ENCODE peak calls at places on chromosomes 12 and 14, in five cellular contexts. S is endodermal cell, C is left ventricle myocardium inferior, I is AG10803, D is colonic mucosa. R is an unnamed sample.

GRCh38 chr12:42552822-42553221 is 36.7 kb downstream of the PRICKLE1 start:
- DNase-seq in S (peak; percentile 81), C (no peak), I (no peak), D (no peak), R (no peak)

GRCh38 chr14:80427101-80427500 is 215.8 kb upstream of the DIO2 start:
- DNase-seq in S (no peak), C (no peak), I (peak; percentile 8), D (no peak), R (no peak)

GRCh38 chr14:68951051-68951797 is 27.9 kb downstream of the ACTN1 start:
- DNase-seq in S (no peak), C (peak; percentile 80), I (peak; percentile 95), D (peak; percentile 85), R (no peak)

GRCh38 chr12:58920956-58921861 is 905 bp upstream of the LRIG3 start:
- DNase-seq in S (no peak), C (no peak), I (no peak), D (peak; percentile 62), R (no peak)

GRCh38 chr14:106166650-106167204 is 640.3 kb downstream of the TMEM121 start:
- DNase-seq in S (no peak), C (no peak), I (no peak), D (no peak), R (no peak)

GRCh38 chr14:61940669-61941420 is 178.6 kb downstream of the SNAPC1 start:
- DNase-seq in S (no peak), C (no peak), I (no peak), D (no peak), R (no peak)

GRCh38 chr14:22375321-22375930 is 213.6 kb downstream of the DAD1 start:
- DNase-seq in S (no peak), C (no peak), I (peak; percentile 38), D (peak; percentile 40), R (peak; percentile 41)

GRCh38 chr14:53670701-53671100 is 285.9 kb downstream of the BMP4 start:
- DNase-seq in S (no peak), C (no peak), I (peak; percentile 44), D (no peak), R (no peak)

GRCh38 chr12:63013302-63013701 is 78.4 kb upstream of the PPM1H start:
- DNase-seq in S (no peak), C (no peak), I (no peak), D (no peak), R (no peak)

GRCh38 chr14:99698236-99698635 is 14.1 kb downstream of the CYP46A1 start:
- DNase-seq in S (no peak), C (no peak), I (no peak), D (no peak), R (no peak)

GRCh38 chr14:74902941-74903705 is 19.9 kb downstream of the RPS6KL1 start:
- DNase-seq in S (no peak), C (no peak), I (no peak), D (no peak), R (no peak)

GRCh38 chr14:35400707-35401421 is 3.7 kb downstream of the NFKBIA start:
- DNase-seq in S (peak; percentile 46), C (no peak), I (no peak), D (no peak), R (no peak)

GRCh38 chr12:87678453-87678852 is 350.7 kb downstream of the C12orf50 start:
- DNase-seq in S (no peak), C (no peak), I (peak; percentile 2), D (no peak), R (peak; percentile 23)

GRCh38 chr12:110367209-110367864 is 36.2 kb downstream of the ANAPC7 start:
- DNase-seq in S (no peak), C (no peak), I (no peak), D (no peak), R (no peak)

GRCh38 chr12:121748571-121749265 is 36.2 kb downstream of the TMEM120B start:
- DNase-seq in S (peak; percentile 91), C (no peak), I (peak; percentile 35), D (no peak), R (no peak)

GRCh38 chr12:68479832-68480291 is 130.8 kb upstream of the RAP1B start:
- DNase-seq in S (no peak), C (no peak), I (peak; percentile 27), D (no peak), R (no peak)

GRCh38 chr14:68691031-68691864 is 101.6 kb downstream of the ZFP36L1 start:
- DNase-seq in S (peak; percentile 82), C (no peak), I (no peak), D (no peak), R (no peak)

GRCh38 chr14:81344461-81345160 is 55.5 kb downstream of the STON2 start:
- DNase-seq in S (no peak), C (no peak), I (no peak), D (no peak), R (peak; percentile 93)

GRCh38 chr14:93005838-93006237 is 82.9 kb downstream of the CHGA start:
- DNase-seq in S (no peak), C (no peak), I (no peak), D (no peak), R (no peak)

GRCh38 chr12:95182868-95183415 is 34.3 kb downstream of the FGD6 start:
- DNase-seq in S (peak; percentile 52), C (no peak), I (peak; percentile 69), D (no peak), R (no peak)

GRCh38 chr12:47097276-47097896 is 17.6 kb upstream of the AMIGO2 start:
- DNase-seq in S (no peak), C (no peak), I (peak; percentile 41), D (no peak), R (peak; percentile 46)

GRCh38 chr12:9064815-9065606 is 50.7 kb downstream of the A2M start:
- DNase-seq in S (peak; percentile 99), C (peak; percentile 79), I (peak; percentile 39), D (peak; percentile 85), R (peak; percentile 85)

GRCh38 chr14:60242420-60242819 is 6.6 kb upstream of the PPM1A start:
- DNase-seq in S (no peak), C (no peak), I (no peak), D (no peak), R (no peak)

GRCh38 chr14:75450381-75451276 is 22.8 kb downstream of the JDP2 start:
- DNase-seq in S (peak; percentile 51), C (peak; percentile 54), I (no peak), D (peak; percentile 82), R (peak; percentile 89)

GRCh38 chr14:95520346-95520745 is 3.9 kb upstream of the SYNE3 start:
- DNase-seq in S (no peak), C (no peak), I (no peak), D (no peak), R (no peak)

GRCh38 chr14:86779416-86779815 is 1213.6 kb downstream of the GALC start:
- DNase-seq in S (no peak), C (no peak), I (peak; percentile 29), D (no peak), R (no peak)

GRCh38 chr12:58712981-58713380 is 207.3 kb downstream of the LRIG3 start:
- DNase-seq in S (no peak), C (no peak), I (no peak), D (no peak), R (no peak)

GRCh38 chr14:78104655-78105054 is 65.5 kb upstream of the NRXN3 start:
- DNase-seq in S (no peak), C (no peak), I (no peak), D (no peak), R (no peak)

GRCh38 chr12:41697161-41697560 is 447.5 kb downstream of the GXYLT1 start:
- DNase-seq in S (no peak), C (no peak), I (no peak), D (no peak), R (no peak)

GRCh38 chr12:13764748-13765147 is 216.7 kb downstream of the GRIN2B start:
- DNase-seq in S (no peak), C (no peak), I (no peak), D (no peak), R (no peak)

GRCh38 chr12:53938276-53939140 is at the start of gene HOXC13:
- DNase-seq in S (peak; percentile 99), C (no peak), I (peak; percentile 51), D (peak; percentile 38), R (peak; percentile 99)

GRCh38 chr12:8644345-8645248 is 18.0 kb downstream of the MFAP5 start:
- DNase-seq in S (peak; percentile 78), C (no peak), I (no peak), D (no peak), R (no peak)

GRCh38 chr14:90381999-90382451 is 14.8 kb upstream of the CALM1 start:
- DNase-seq in S (peak; percentile 81), C (no peak), I (no peak), D (peak; percentile 94), R (no peak)

GRCh38 chr14:31955941-31956579 is 121.0 kb upstream of the ARHGAP5 start:
- DNase-seq in S (no peak), C (no peak), I (no peak), D (no peak), R (no peak)

GRCh38 chr12:104805186-104805585 is 152.9 kb downstream of the SLC41A2 start:
- DNase-seq in S (no peak), C (no peak), I (peak; percentile 79), D (no peak), R (no peak)
- H3K4me3 ChIP-seq in S (no peak overlapping the region), C (no peak overlapping the region), I (no peak overlapping the region), D (no peak overlapping the region), R (no peak overlapping the region)

DNA sequence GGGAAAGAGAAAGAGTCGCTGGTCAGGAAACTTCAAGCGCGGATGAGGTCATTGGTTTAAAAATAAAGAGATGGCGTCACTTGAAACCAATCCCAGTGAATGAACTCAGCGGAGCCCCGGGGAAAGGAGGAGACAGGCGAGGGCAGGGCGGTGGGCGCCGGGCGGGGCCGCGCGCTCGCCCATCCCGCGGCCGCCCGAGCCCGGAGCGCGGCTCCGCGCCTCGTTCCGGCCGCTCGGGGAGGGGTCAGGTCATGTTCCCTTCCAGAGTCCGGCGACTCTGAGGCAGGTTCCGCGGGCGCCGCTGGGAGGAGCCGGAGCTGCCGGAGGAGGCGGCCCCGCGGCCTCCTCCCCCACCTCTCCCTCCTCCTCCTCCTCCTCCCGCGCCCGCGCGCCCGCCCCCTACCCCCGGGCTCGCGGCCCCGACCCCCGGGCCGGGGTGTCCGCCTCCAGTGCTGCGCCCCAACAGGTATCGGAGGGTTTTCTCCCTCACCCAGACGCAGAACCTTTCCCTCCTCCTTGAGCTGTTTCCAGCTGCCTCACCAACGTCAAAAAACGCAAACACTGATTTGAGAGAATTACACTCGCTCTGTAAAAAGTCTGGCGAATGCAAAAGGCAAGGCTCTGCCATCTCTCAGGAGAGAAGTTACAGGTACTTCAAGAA is at the start of gene DUSP16:
- DNase-seq in S (peak; percentile 98), C (peak; percentile 92), I (peak; percentile 89), D (peak; percentile 95), R (peak; percentile 92)
- TF ChIP-seq CTCF in S (peak; percentile 58), C (peak; percentile 46), I (peak; percentile 7), D (no peak), R (peak; percentile 43)

GRCh38 chr12:51025748-51026654 is at the start of gene SLC11A2:
- DNase-seq in S (peak; percentile 100), C (peak; percentile 96), I (peak; percentile 91), D (peak; percentile 96), R (peak; percentile 82)

GRCh38 chr12:51027342-51027835 is 1.2 kb upstream of the SLC11A2 start:
- DNase-seq in S (peak; percentile 58), C (no peak), I (no peak), D (no peak), R (no peak)

GRCh38 chr12:51025182-51025747 is 919 bp downstream of the SLC11A2 start:
- DNase-seq in S (no peak), C (no peak), I (no peak), D (no peak), R (no peak)

GRCh38 chr12:51028811-51029146 is 2.6 kb upstream of the SLC11A2 start:
- DNase-seq in S (no peak), C (no peak), I (peak; percentile 30), D (no peak), R (no peak)

GRCh38 chr12:51028126-51028810 is 2.1 kb upstream of the SLC11A2 start:
- DNase-seq in S (peak; percentile 84), C (no peak), I (peak; percentile 46), D (peak; percentile 59), R (no peak)
- H3K4me3 ChIP-seq in S (no peak overlapping the region), C (no peak overlapping the region), I (no peak overlapping the region), D (no peak overlapping the region), R (no peak overlapping the region)

GRCh38 chr12:89962648-89963047 is 254.0 kb upstream of the ATP2B1 start:
- DNase-seq in S (no peak), C (no peak), I (no peak), D (peak; percentile 66), R (peak; percentile 87)
- TF ChIP-seq CTCF in S (peak; percentile 49), C (peak; percentile 25), I (peak; percentile 22), D (peak; percentile 37), R (peak; percentile 37)